ENCODE peak calls at places on chromosomes 13 and 19, in seven cellular contexts. One of them, this sample, is unnamed.

GRCh38 chr19:14383556-14383897 is 2.3 kb downstream of the ADGRE5 start:
- DNase-seq in progenitor cell of endocrine pancreas: no peak
- DNase-seq in stimulated activated naive CD4-positive, alpha-beta T cell: no peak
- DNase-seq in stimulated activated CD8-positive, alpha-beta memory T cell treated with anti-CD3 and anti-CD28 coated beads, Interleukin-7, amount 100 ng/mL, for 1 hour: no peak
- DNase-seq in ovary: peak
- DNase-seq in B cell: no peak
- DNase-seq in HCEC 1CT: peak
- DNase-seq in this sample: no peak

GRCh38 chr19:39502640-39503417 is 4.1 kb downstream of the DLL3 start:
- DNase-seq in ovary: peak
- DNase-seq in HCEC 1CT: no peak
- DNase-seq in stimulated activated naive CD4-positive, alpha-beta T cell: peak
- DNase-seq in B cell: peak
- DNase-seq in stimulated activated CD8-positive, alpha-beta memory T cell treated with anti-CD3 and anti-CD28 coated beads, Interleukin-7, amount 100 ng/mL, for 1 hour: peak
- DNase-seq in progenitor cell of endocrine pancreas: peak
- DNase-seq in this sample: peak

GRCh38 chr13:53023246-53023645 is 5.4 kb upstream of the OLFM4 start:
- DNase-seq in stimulated activated CD8-positive, alpha-beta memory T cell treated with anti-CD3 and anti-CD28 coated beads, Interleukin-7, amount 100 ng/mL, for 1 hour: no peak
- DNase-seq in stimulated activated naive CD4-positive, alpha-beta T cell: no peak
- DNase-seq in HCEC 1CT: no peak
- DNase-seq in progenitor cell of endocrine pancreas: no peak
- DNase-seq in ovary: no peak
- DNase-seq in B cell: no peak
- DNase-seq in this sample: no peak

GRCh38 chr13:29594310-29594709 is 1.2 kb downstream of the SLC7A1 start:
- DNase-seq in B cell: no peak
- DNase-seq in progenitor cell of endocrine pancreas: no peak
- DNase-seq in stimulated activated naive CD4-positive, alpha-beta T cell: no peak
- DNase-seq in HCEC 1CT: peak
- DNase-seq in ovary: no peak
- DNase-seq in stimulated activated CD8-positive, alpha-beta memory T cell treated with anti-CD3 and anti-CD28 coated beads, Interleukin-7, amount 100 ng/mL, for 1 hour: no peak
- DNase-seq in this sample: no peak

GRCh38 chr13:101919541-101920306 is 467.2 kb downstream of the ITGBL1 start:
- DNase-seq in B cell: no peak
- DNase-seq in ovary: no peak
- DNase-seq in HCEC 1CT: no peak
- DNase-seq in stimulated activated naive CD4-positive, alpha-beta T cell: no peak
- DNase-seq in stimulated activated CD8-positive, alpha-beta memory T cell treated with anti-CD3 and anti-CD28 coated beads, Interleukin-7, amount 100 ng/mL, for 1 hour: no peak
- DNase-seq in progenitor cell of endocrine pancreas: peak
- DNase-seq in this sample: no peak

GRCh38 chr13:44128522-44128921 is 245.1 kb upstream of the SERP2 start:
- DNase-seq in HCEC 1CT: no peak
- DNase-seq in stimulated activated naive CD4-positive, alpha-beta T cell: no peak
- DNase-seq in stimulated activated CD8-positive, alpha-beta memory T cell treated with anti-CD3 and anti-CD28 coated beads, Interleukin-7, amount 100 ng/mL, for 1 hour: no peak
- DNase-seq in B cell: no peak
- DNase-seq in progenitor cell of endocrine pancreas: no peak
- DNase-seq in ovary: no peak
- DNase-seq in this sample: no peak

GRCh38 chr13:20294497-20294896 is 62.4 kb upstream of the GJB6 start:
- DNase-seq in stimulated activated naive CD4-positive, alpha-beta T cell: no peak
- DNase-seq in ovary: no peak
- DNase-seq in stimulated activated CD8-positive, alpha-beta memory T cell treated with anti-CD3 and anti-CD28 coated beads, Interleukin-7, amount 100 ng/mL, for 1 hour: no peak
- DNase-seq in B cell: no peak
- DNase-seq in progenitor cell of endocrine pancreas: no peak
- DNase-seq in HCEC 1CT: no peak
- DNase-seq in this sample: no peak

GRCh38 chr13:34308725-34309124 is 490.8 kb downstream of the RFC3 start:
- DNase-seq in HCEC 1CT: no peak
- DNase-seq in B cell: no peak
- DNase-seq in ovary: no peak
- DNase-seq in stimulated activated naive CD4-positive, alpha-beta T cell: no peak
- DNase-seq in stimulated activated CD8-positive, alpha-beta memory T cell treated with anti-CD3 and anti-CD28 coated beads, Interleukin-7, amount 100 ng/mL, for 1 hour: no peak
- DNase-seq in progenitor cell of endocrine pancreas: no peak
- DNase-seq in this sample: no peak

GRCh38 chr19:14516746-14517438 is 1.3 kb downstream of the DNAJB1 start:
- DNase-seq in progenitor cell of endocrine pancreas: no peak
- DNase-seq in stimulated activated naive CD4-positive, alpha-beta T cell: no peak
- DNase-seq in HCEC 1CT: no peak
- DNase-seq in ovary: no peak
- DNase-seq in stimulated activated CD8-positive, alpha-beta memory T cell treated with anti-CD3 and anti-CD28 coated beads, Interleukin-7, amount 100 ng/mL, for 1 hour: no peak
- DNase-seq in B cell: no peak
- DNase-seq in this sample: no peak

GRCh38 chr13:86051134-86052103 is 252.2 kb upstream of the SLITRK6 start:
- DNase-seq in HCEC 1CT: no peak
- DNase-seq in B cell: no peak
- DNase-seq in stimulated activated CD8-positive, alpha-beta memory T cell treated with anti-CD3 and anti-CD28 coated beads, Interleukin-7, amount 100 ng/mL, for 1 hour: no peak
- DNase-seq in stimulated activated naive CD4-positive, alpha-beta T cell: no peak
- DNase-seq in ovary: no peak
- DNase-seq in progenitor cell of endocrine pancreas: no peak
- DNase-seq in this sample: no peak

GRCh38 chr19:38726761-38727301 is 17.4 kb downstream of the CAPN12 start:
- DNase-seq in stimulated activated naive CD4-positive, alpha-beta T cell: no peak
- DNase-seq in HCEC 1CT: no peak
- DNase-seq in B cell: no peak
- DNase-seq in ovary: no peak
- DNase-seq in stimulated activated CD8-positive, alpha-beta memory T cell treated with anti-CD3 and anti-CD28 coated beads, Interleukin-7, amount 100 ng/mL, for 1 hour: no peak
- DNase-seq in progenitor cell of endocrine pancreas: no peak
- DNase-seq in this sample: no peak

GRCh38 chr19:38911388-38912004 is 490 bp downstream of the CCER2 start:
- DNase-seq in HCEC 1CT: no peak
- DNase-seq in ovary: no peak
- DNase-seq in stimulated activated CD8-positive, alpha-beta memory T cell treated with anti-CD3 and anti-CD28 coated beads, Interleukin-7, amount 100 ng/mL, for 1 hour: no peak
- DNase-seq in progenitor cell of endocrine pancreas: no peak
- DNase-seq in stimulated activated naive CD4-positive, alpha-beta T cell: no peak
- DNase-seq in B cell: no peak
- DNase-seq in this sample: no peak

GRCh38 chr19:23481043-23481442 is 85.8 kb upstream of the ZNF91 start:
- DNase-seq in progenitor cell of endocrine pancreas: no peak
- DNase-seq in HCEC 1CT: no peak
- DNase-seq in stimulated activated naive CD4-positive, alpha-beta T cell: no peak
- DNase-seq in ovary: no peak
- DNase-seq in stimulated activated CD8-positive, alpha-beta memory T cell treated with anti-CD3 and anti-CD28 coated beads, Interleukin-7, amount 100 ng/mL, for 1 hour: no peak
- DNase-seq in B cell: no peak
- DNase-seq in this sample: no peak

GRCh38 chr13:92900455-92900854 is 326.2 kb upstream of the GPC6 start:
- DNase-seq in HCEC 1CT: no peak
- DNase-seq in ovary: no peak
- DNase-seq in stimulated activated CD8-positive, alpha-beta memory T cell treated with anti-CD3 and anti-CD28 coated beads, Interleukin-7, amount 100 ng/mL, for 1 hour: no peak
- DNase-seq in stimulated activated naive CD4-positive, alpha-beta T cell: no peak
- DNase-seq in B cell: no peak
- DNase-seq in progenitor cell of endocrine pancreas: no peak
- DNase-seq in this sample: no peak

This sample was measured in KG1.